ENCODE peak calls at places on chromosomes 1 and 21, in eight cellular contexts. One of them, this sample, is unnamed.

GRCh38 chr1:115192200-115192767 is 103.0 kb upstream of the TSPAN2 start:
- DNase-seq in HepG2: no peak
- DNase-seq in stomach: no peak
- DNase-seq in sigmoid colon: no peak
- DNase-seq in SK-N-SH: no peak
- DNase-seq in H1: no peak
- DNase-seq in esophagus muscularis mucosa: peak; percentile 68
- DNase-seq in suprapubic skin: no peak
- DNase-seq in this sample: no peak

GRCh38 chr1:7643445-7643844 is 127.7 kb upstream of the VAMP3 start:
- DNase-seq in HepG2: no peak
- DNase-seq in stomach: no peak
- DNase-seq in sigmoid colon: no peak
- DNase-seq in SK-N-SH: no peak
- DNase-seq in H1: no peak
- DNase-seq in esophagus muscularis mucosa: no peak
- DNase-seq in suprapubic skin: no peak
- DNase-seq in this sample: no peak

GRCh38 chr1:44941424-44942324 is 44.7 kb downstream of the EIF2B3 start:
- DNase-seq in HepG2: no peak
- DNase-seq in stomach: no peak
- DNase-seq in sigmoid colon: no peak
- DNase-seq in SK-N-SH: peak; percentile 47
- DNase-seq in H1: no peak
- DNase-seq in esophagus muscularis mucosa: no peak
- DNase-seq in suprapubic skin: no peak
- DNase-seq in this sample: no peak

GRCh38 chr1:149942207-149942606 is 5.5 kb upstream of the MTMR11 start:
- DNase-seq in HepG2: peak; percentile 56
- DNase-seq in stomach: no peak
- DNase-seq in sigmoid colon: no peak
- DNase-seq in SK-N-SH: peak; percentile 82
- DNase-seq in H1: no peak
- DNase-seq in esophagus muscularis mucosa: no peak
- DNase-seq in suprapubic skin: no peak
- DNase-seq in this sample: peak; percentile 52

GRCh38 chr1:167666416-167666815 is 36.4 kb downstream of the RCSD1 start:
- DNase-seq in HepG2: no peak
- DNase-seq in stomach: no peak
- DNase-seq in sigmoid colon: no peak
- DNase-seq in SK-N-SH: no peak
- DNase-seq in H1: no peak
- DNase-seq in esophagus muscularis mucosa: no peak
- DNase-seq in suprapubic skin: no peak
- DNase-seq in this sample: no peak

GRCh38 chr1:65407875-65408274 is 12.6 kb upstream of the LEPR start:
- DNase-seq in HepG2: peak; percentile 77
- DNase-seq in stomach: no peak
- DNase-seq in sigmoid colon: no peak
- DNase-seq in SK-N-SH: no peak
- DNase-seq in H1: no peak
- DNase-seq in esophagus muscularis mucosa: no peak
- DNase-seq in suprapubic skin: no peak
- DNase-seq in this sample: no peak

GRCh38 chr1:165899461-165899941 is 72.1 kb downstream of the UCK2 start:
- DNase-seq in HepG2: no peak
- DNase-seq in stomach: peak; percentile 55
- DNase-seq in sigmoid colon: no peak
- DNase-seq in SK-N-SH: no peak
- DNase-seq in H1: no peak
- DNase-seq in esophagus muscularis mucosa: no peak
- DNase-seq in suprapubic skin: no peak
- DNase-seq in this sample: no peak

GRCh38 chr1:241447056-241447649 is 72.4 kb downstream of the FH start:
- DNase-seq in HepG2: no peak
- DNase-seq in stomach: no peak
- DNase-seq in sigmoid colon: no peak
- DNase-seq in SK-N-SH: no peak
- DNase-seq in H1: no peak
- DNase-seq in esophagus muscularis mucosa: no peak
- DNase-seq in suprapubic skin: no peak
- DNase-seq in this sample: no peak

GRCh38 chr21:43331962-43332458 is 94.9 kb downstream of the SIK1 start:
- DNase-seq in HepG2: no peak
- DNase-seq in stomach: no peak
- DNase-seq in sigmoid colon: no peak
- DNase-seq in SK-N-SH: no peak
- DNase-seq in H1: no peak
- DNase-seq in esophagus muscularis mucosa: no peak
- DNase-seq in suprapubic skin: no peak
- DNase-seq in this sample: no peak

GRCh38 chr1:27599605-27600499 is 4.1 kb downstream of the AHDC1 start:
- DNase-seq in HepG2: no peak
- DNase-seq in stomach: no peak
- DNase-seq in sigmoid colon: no peak
- DNase-seq in SK-N-SH: peak; percentile 78
- DNase-seq in H1: no peak
- DNase-seq in esophagus muscularis mucosa: no peak
- DNase-seq in suprapubic skin: no peak
- DNase-seq in this sample: no peak

GRCh38 chr1:113903496-113904291 is 905 bp downstream of the AP4B1 start:
- DNase-seq in HepG2: no peak
- DNase-seq in stomach: no peak
- DNase-seq in sigmoid colon: no peak
- DNase-seq in SK-N-SH: peak; percentile 6
- DNase-seq in H1: no peak
- DNase-seq in esophagus muscularis mucosa: no peak
- DNase-seq in suprapubic skin: no peak
- DNase-seq in this sample: no peak

GRCh38 chr21:32328595-32328994 is 29.9 kb downstream of the MRAP start:
- DNase-seq in HepG2: no peak
- DNase-seq in stomach: no peak
- DNase-seq in sigmoid colon: no peak
- DNase-seq in SK-N-SH: no peak
- DNase-seq in H1: no peak
- DNase-seq in esophagus muscularis mucosa: no peak
- DNase-seq in suprapubic skin: no peak
- DNase-seq in this sample: no peak

GRCh38 chr1:2374260-2375155 is 16.8 kb downstream of the MORN1 start:
- DNase-seq in HepG2: no peak
- DNase-seq in stomach: no peak
- DNase-seq in sigmoid colon: peak; percentile 53
- DNase-seq in SK-N-SH: no peak
- DNase-seq in H1: no peak
- DNase-seq in esophagus muscularis mucosa: no peak
- DNase-seq in suprapubic skin: peak; percentile 54
- DNase-seq in this sample: peak; percentile 3

GRCh38 chr1:55233149-55233777 is 18.1 kb upstream of the USP24 start:
- DNase-seq in HepG2: peak; percentile 81
- DNase-seq in stomach: no peak
- DNase-seq in sigmoid colon: no peak
- DNase-seq in SK-N-SH: no peak
- DNase-seq in H1: no peak
- DNase-seq in esophagus muscularis mucosa: no peak
- DNase-seq in suprapubic skin: no peak
- DNase-seq in this sample: no peak

GRCh38 chr1:94130851-94131595 is 10.1 kb upstream of the ABCA4 start:
- DNase-seq in HepG2: no peak
- DNase-seq in stomach: no peak
- DNase-seq in sigmoid colon: no peak
- DNase-seq in SK-N-SH: no peak
- DNase-seq in H1: no peak
- DNase-seq in esophagus muscularis mucosa: peak; percentile 74
- DNase-seq in suprapubic skin: no peak
- DNase-seq in this sample: no peak

GRCh38 chr1:168227620-168228019 is 1.8 kb downstream of the SFT2D2 start:
- DNase-seq in HepG2: no peak
- DNase-seq in stomach: no peak
- DNase-seq in sigmoid colon: no peak
- DNase-seq in SK-N-SH: no peak
- DNase-seq in H1: no peak
- DNase-seq in esophagus muscularis mucosa: no peak
- DNase-seq in suprapubic skin: no peak
- DNase-seq in this sample: no peak

DNA sequence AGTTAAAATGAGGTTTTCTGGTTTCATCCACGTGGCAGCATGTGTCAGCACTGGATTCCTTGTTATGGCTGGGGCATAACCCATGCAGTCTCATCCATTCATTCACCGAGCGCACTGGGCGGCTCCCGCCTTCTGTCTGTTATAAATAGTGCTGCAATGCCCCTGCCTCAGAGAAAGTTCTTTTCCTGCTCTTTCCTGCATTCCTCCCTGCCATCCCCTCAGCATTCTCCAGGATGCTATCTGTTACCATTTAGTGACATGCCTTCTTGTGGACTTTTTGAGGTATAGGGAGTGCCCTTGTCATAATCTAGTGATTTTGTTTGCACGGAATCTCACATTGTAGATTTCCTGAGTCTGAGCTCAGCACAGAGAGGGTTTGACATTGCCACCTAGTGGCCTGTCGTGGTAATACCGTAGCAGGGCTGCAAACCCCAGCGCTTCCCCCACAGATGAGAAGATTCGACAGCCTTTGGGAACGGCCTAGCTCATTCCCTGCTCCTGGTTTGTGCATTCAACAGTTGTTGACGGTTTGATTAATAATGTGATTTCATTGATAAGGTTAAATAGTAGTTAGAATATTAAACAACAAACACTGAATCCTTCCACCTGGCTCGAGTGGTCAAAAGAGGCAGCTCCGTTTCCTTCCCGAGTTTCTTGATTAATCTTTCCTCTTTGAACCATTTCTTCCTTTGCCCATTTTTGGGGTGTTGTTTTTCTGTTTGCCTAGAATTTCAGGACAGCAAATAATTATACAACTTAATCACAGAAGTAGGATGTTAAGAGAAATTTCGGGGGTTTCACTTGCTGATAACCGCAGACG is 46.3 kb downstream of the UMODL1 start:
- DNase-seq in HepG2: peak; percentile 38
- DNase-seq in stomach: peak; percentile 83
- DNase-seq in sigmoid colon: peak; percentile 85
- DNase-seq in SK-N-SH: peak; percentile 83
- DNase-seq in H1: no peak
- DNase-seq in esophagus muscularis mucosa: no peak
- DNase-seq in suprapubic skin: no peak
- DNase-seq in this sample: peak; percentile 87
- TF ChIP-seq POLR2AphosphoS5 in HepG2: no peak
- TF ChIP-seq POLR2AphosphoS5 in stomach: no peak
- TF ChIP-seq POLR2AphosphoS5 in sigmoid colon: no peak
- TF ChIP-seq POLR2AphosphoS5 in SK-N-SH: no peak
- TF ChIP-seq POLR2AphosphoS5 in H1: no peak
- TF ChIP-seq POLR2AphosphoS5 in esophagus muscularis mucosa: no peak
- TF ChIP-seq POLR2AphosphoS5 in suprapubic skin: no peak
- TF ChIP-seq POLR2AphosphoS5 in this sample: no peak

GRCh38 chr1:23598424-23598823 is 39.1 kb upstream of the ID3 start:
- DNase-seq in HepG2: peak; percentile 33
- DNase-seq in stomach: no peak
- DNase-seq in sigmoid colon: no peak
- DNase-seq in SK-N-SH: peak; percentile 81
- DNase-seq in H1: peak; percentile 86
- DNase-seq in esophagus muscularis mucosa: no peak
- DNase-seq in suprapubic skin: no peak
- DNase-seq in this sample: no peak
- H3K27ac ChIP-seq in HepG2: no peak overlapping the region
- H3K27ac ChIP-seq in stomach: no peak overlapping the region
- H3K27ac ChIP-seq in sigmoid colon: no peak overlapping the region
- H3K27ac ChIP-seq in SK-N-SH: no peak overlapping the region
- H3K27ac ChIP-seq in H1: peak overlapping the region; percentile 48
- H3K27ac ChIP-seq in esophagus muscularis mucosa: no peak overlapping the region
- H3K27ac ChIP-seq in suprapubic skin: no peak overlapping the region
- H3K27ac ChIP-seq in this sample: no peak overlapping the region

DNA sequence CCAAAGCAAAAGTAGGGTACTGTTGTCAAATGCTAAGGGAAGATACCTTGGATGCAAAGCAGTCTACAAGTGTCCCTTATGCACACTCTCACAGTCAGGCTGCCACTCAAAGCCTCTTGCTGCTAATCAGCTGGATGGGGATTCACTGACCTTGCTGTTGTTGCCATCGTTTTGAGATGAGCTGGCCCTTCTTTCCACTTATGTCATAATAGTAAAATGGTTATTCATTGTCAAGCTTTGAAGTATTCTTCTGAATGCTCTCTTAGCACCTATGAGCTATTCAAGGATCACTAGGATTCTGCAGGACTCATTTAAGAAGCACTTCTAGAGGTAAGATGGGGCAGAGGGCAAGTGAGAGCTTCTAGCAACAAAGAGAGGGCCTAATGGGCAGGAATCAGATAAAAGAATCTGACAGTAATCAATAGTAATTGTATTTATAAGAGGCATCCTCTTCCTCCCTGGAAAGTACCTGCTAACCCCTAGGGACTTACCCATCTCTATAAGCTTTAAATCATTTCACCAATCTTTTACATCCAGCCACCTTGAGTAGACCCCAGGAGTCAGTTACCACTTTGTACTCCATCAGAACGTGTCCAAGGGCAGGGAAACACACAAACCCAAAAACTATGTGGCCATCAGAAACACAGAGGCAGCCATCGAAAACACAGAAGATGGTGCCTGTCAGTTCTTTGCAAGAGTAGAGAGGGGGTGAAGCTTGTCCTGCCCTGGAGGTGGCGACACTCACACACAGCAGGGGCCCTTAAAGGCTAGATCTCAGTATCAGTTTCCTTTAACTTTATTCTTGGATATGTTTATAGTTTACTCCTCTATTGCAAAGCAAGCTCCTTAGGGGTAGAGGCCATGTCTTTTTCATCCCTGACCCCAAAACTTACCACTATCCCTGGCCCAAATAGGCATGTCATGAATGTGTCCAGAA is 103.7 kb upstream of the NFIA start:
- DNase-seq in HepG2: peak; percentile 26
- DNase-seq in stomach: peak; percentile 43
- DNase-seq in sigmoid colon: no peak
- DNase-seq in SK-N-SH: peak; percentile 32
- DNase-seq in H1: no peak
- DNase-seq in esophagus muscularis mucosa: no peak
- DNase-seq in suprapubic skin: peak; percentile 47
- DNase-seq in this sample: peak; percentile 21
- TF ChIP-seq EP300 in HepG2: no peak
- TF ChIP-seq EP300 in stomach: no peak
- TF ChIP-seq EP300 in sigmoid colon: no peak
- TF ChIP-seq EP300 in SK-N-SH: no peak
- TF ChIP-seq EP300 in H1: no peak
- TF ChIP-seq EP300 in esophagus muscularis mucosa: no peak
- TF ChIP-seq EP300 in suprapubic skin: no peak
- TF ChIP-seq EP300 in this sample: no peak

DNA sequence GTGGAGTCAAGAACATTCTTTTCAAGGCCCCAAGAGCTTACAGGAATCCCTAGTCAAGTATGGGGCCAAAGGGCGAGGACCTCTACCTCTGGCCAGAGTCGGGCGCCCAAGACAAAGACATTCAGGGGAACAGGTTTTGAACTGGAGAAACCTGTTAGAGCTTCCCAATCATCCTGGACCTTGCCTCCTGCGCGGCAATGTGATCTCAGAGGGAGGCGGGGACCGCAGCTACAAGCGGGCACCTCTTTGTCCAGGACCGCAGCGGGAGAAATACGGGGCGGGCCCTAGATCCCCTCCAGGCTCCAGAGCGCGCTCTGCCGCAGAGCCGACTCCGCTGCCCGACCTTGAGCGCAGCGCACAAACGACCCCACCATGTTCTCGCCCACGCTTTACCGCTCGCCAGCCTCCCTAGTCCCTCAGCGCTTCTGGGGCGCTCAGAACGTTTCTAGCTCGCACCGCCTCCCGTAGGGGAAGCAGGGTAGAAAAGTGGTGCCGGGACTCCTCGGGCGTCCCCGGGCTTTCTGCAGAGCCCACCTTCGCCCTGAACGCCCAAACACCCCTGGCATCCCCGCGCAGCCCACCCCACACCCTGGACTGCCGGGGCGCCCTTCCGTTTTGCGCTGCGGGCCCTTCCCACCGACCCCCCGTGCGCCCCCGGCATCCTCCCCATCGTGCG is 28.1 kb downstream of the RABIF start:
- DNase-seq in HepG2: peak; percentile 83
- DNase-seq in stomach: peak; percentile 77
- DNase-seq in sigmoid colon: peak; percentile 77
- DNase-seq in SK-N-SH: peak; percentile 83
- DNase-seq in H1: peak; percentile 78
- DNase-seq in esophagus muscularis mucosa: no peak
- DNase-seq in suprapubic skin: no peak
- DNase-seq in this sample: peak; percentile 88
- TF ChIP-seq POLR2AphosphoS5 in HepG2: peak; percentile 57
- TF ChIP-seq POLR2AphosphoS5 in stomach: no peak
- TF ChIP-seq POLR2AphosphoS5 in sigmoid colon: no peak
- TF ChIP-seq POLR2AphosphoS5 in SK-N-SH: no peak
- TF ChIP-seq POLR2AphosphoS5 in H1: peak; percentile 74
- TF ChIP-seq POLR2AphosphoS5 in esophagus muscularis mucosa: no peak
- TF ChIP-seq POLR2AphosphoS5 in suprapubic skin: no peak
- TF ChIP-seq POLR2AphosphoS5 in this sample: peak; percentile 84